ENCODE peak calls at places on chromosome 2, in seven cellular contexts. C is LoVo; O is activated naive CD4-positive, alpha-beta T cell; Y is brain microvascular endothelial cell; G is CD8-positive, alpha-beta memory T cell; L is DMS79; X is substantia nigra. Q is an unnamed sample.

GRCh38 chr2:43276517-43276931 is 50.1 kb upstream of the ZFP36L2 start:
- DNase-seq in C (no peak), O (no peak), Y (no peak), G (no peak), L (no peak), X (no peak), Q (no peak)

GRCh38 chr2:207802650-207803049 is 32.9 kb upstream of the FZD5 start:
- DNase-seq in C (no peak), O (no peak), Y (no peak), G (no peak), L (no peak), X (no peak), Q (no peak)

GRCh38 chr2:69973335-69973735 is 11.9 kb upstream of the ASPRV1 start:
- DNase-seq in C (no peak), O (no peak), Y (no peak), G (no peak), L (no peak), X (no peak), Q (no peak)

GRCh38 chr2:84373866-84374265 is 85.2 kb downstream of the SUCLG1 start:
- DNase-seq in C (no peak), O (no peak), Y (no peak), G (no peak), L (no peak), X (no peak), Q (no peak)

GRCh38 chr2:37833420-37833819 is 91.7 kb upstream of the RMDN2 start:
- DNase-seq in C (no peak), O (no peak), Y (no peak), G (no peak), L (no peak), X (no peak), Q (no peak)

GRCh38 chr2:177983183-177983788 is 89.3 kb downstream of the PDE11A start:
- DNase-seq in C (peak), O (no peak), Y (peak), G (no peak), L (peak), X (no peak), Q (peak)

GRCh38 chr2:120964819-120965218 is 229.2 kb downstream of the GLI2 start:
- DNase-seq in C (no peak), O (no peak), Y (peak), G (no peak), L (no peak), X (no peak), Q (no peak)

GRCh38 chr2:222468338-222468737 is 44.0 kb downstream of the SGPP2 start:
- DNase-seq in C (no peak), O (no peak), Y (no peak), G (no peak), L (no peak), X (no peak), Q (no peak)

GRCh38 chr2:118729760-118730159 is 117.7 kb downstream of the EN1 start:
- DNase-seq in C (no peak), O (no peak), Y (no peak), G (no peak), L (peak), X (no peak), Q (no peak)

GRCh38 chr2:21837561-21837960 is 713.8 kb downstream of the TDRD15 start:
- DNase-seq in C (no peak), O (no peak), Y (no peak), G (no peak), L (no peak), X (no peak), Q (no peak)

GRCh38 chr2:127619901-127620705 is 25.9 kb upstream of the GPR17 start:
- DNase-seq in C (no peak), O (no peak), Y (no peak), G (no peak), L (no peak), X (no peak), Q (no peak)

GRCh38 chr2:239758325-239758877 is 266.7 kb downstream of the NDUFA10 start:
- DNase-seq in C (no peak), O (no peak), Y (peak), G (no peak), L (no peak), X (no peak), Q (no peak)

GRCh38 chr2:36678856-36679255 is 17.7 kb upstream of the VIT start:
- DNase-seq in C (no peak), O (no peak), Y (no peak), G (no peak), L (no peak), X (no peak), Q (no peak)

GRCh38 chr2:210224660-210225460 is at the start of gene ACADL:
- DNase-seq in C (peak), O (no peak), Y (peak), G (no peak), L (no peak), X (no peak), Q (peak)

GRCh38 chr2:66270247-66270646 is 164.7 kb upstream of the MEIS1 start:
- DNase-seq in C (no peak), O (no peak), Y (no peak), G (no peak), L (no peak), X (no peak), Q (no peak)

GRCh38 chr2:185082749-185083148 is 484.4 kb downstream of the ZNF804A start:
- DNase-seq in C (no peak), O (no peak), Y (no peak), G (no peak), L (no peak), X (no peak), Q (no peak)

GRCh38 chr2:219399716-219400478 is 12.2 kb upstream of the DNPEP start:
- DNase-seq in C (no peak), O (no peak), Y (no peak), G (no peak), L (no peak), X (no peak), Q (no peak)

GRCh38 chr2:132374551-132374950 is 42.1 kb upstream of the GPR39 start:
- DNase-seq in C (no peak), O (no peak), Y (no peak), G (no peak), L (no peak), X (no peak), Q (no peak)

GRCh38 chr2:169711751-169712509 is 17.7 kb downstream of the PHOSPHO2 start:
- DNase-seq in C (no peak), O (no peak), Y (no peak), G (no peak), L (no peak), X (no peak), Q (no peak)

GRCh38 chr2:228065686-228066085 is 115.8 kb downstream of the SPHKAP start:
- DNase-seq in C (no peak), O (no peak), Y (no peak), G (no peak), L (no peak), X (no peak), Q (no peak)

GRCh38 chr2:54699665-54700064 is 23.8 kb upstream of the EML6 start:
- DNase-seq in C (no peak), O (no peak), Y (no peak), G (no peak), L (no peak), X (no peak), Q (no peak)

GRCh38 chr2:166932032-166932431 is 43.8 kb downstream of the XIRP2 start:
- DNase-seq in C (no peak), O (no peak), Y (no peak), G (no peak), L (no peak), X (no peak), Q (no peak)

GRCh38 chr2:166138144-166138543 is 10.3 kb upstream of the SCN1A start:
- DNase-seq in C (no peak), O (no peak), Y (no peak), G (no peak), L (no peak), X (no peak), Q (no peak)

GRCh38 chr2:242019344-242019743 is 149.8 kb downstream of the RTP5 start:
- DNase-seq in C (no peak), O (no peak), Y (no peak), G (no peak), L (no peak), X (no peak), Q (no peak)

GRCh38 chr2:158990397-158991209 is 22.2 kb downstream of the TANC1 start:
- DNase-seq in C (peak), O (no peak), Y (peak), G (no peak), L (no peak), X (no peak), Q (no peak)

GRCh38 chr2:7658486-7658885 is 741.3 kb downstream of the RNF144A start:
- DNase-seq in C (no peak), O (no peak), Y (no peak), G (no peak), L (no peak), X (no peak), Q (no peak)

GRCh38 chr2:47771211-47771610 is 11.7 kb upstream of the MSH6 start:
- DNase-seq in C (peak), O (no peak), Y (peak), G (no peak), L (no peak), X (no peak), Q (peak)

GRCh38 chr2:58918138-58918537 is 677.0 kb upstream of the FANCL start:
- DNase-seq in C (no peak), O (no peak), Y (peak), G (no peak), L (no peak), X (no peak), Q (no peak)

Q was measured in Calu3.